ENCODE peak calls at places on chromosomes 7 and 10, in four cellular contexts. Q is CD4-positive, CD25-positive, alpha-beta regulatory T cell; M is Peyer's patch; X is adipocyte. S is an unnamed sample. For H3K27me3, the result is how much of the 10 kb centered on the place peaks cover.

GRCh38 chr10:121469797-121470606 is 128.2 kb downstream of the FGFR2 start:
- DNase-seq in Q (no peak), M (no peak), X (no peak), S (no peak)

GRCh38 chr10:129784286-129784685 is 179.8 kb downstream of the EBF3 start:
- DNase-seq in Q (no peak), M (no peak), X (no peak), S (no peak)

GRCh38 chr10:51718804-51719291 is 19.5 kb upstream of the CSTF2T start:
- DNase-seq in Q (no peak), M (no peak), X (peak), S (no peak)

GRCh38 chr7:152076940-152077933 is 51.8 kb downstream of the GALNT11 start:
- DNase-seq in Q (no peak), M (no peak), X (no peak), S (no peak)

GRCh38 chr7:80334185-80334584 is 177.7 kb downstream of the GNAT3 start:
- DNase-seq in Q (no peak), M (no peak), X (no peak), S (no peak)

GRCh38 chr10:33487014-33487776 is 152.7 kb upstream of the NRP1 start:
- DNase-seq in Q (no peak), M (no peak), X (peak), S (no peak)

GRCh38 chr10:97570789-97571536 is 1.6 kb upstream of the ANKRD2 start:
- DNase-seq in Q (no peak), M (no peak), X (no peak), S (no peak)

GRCh38 chr7:75993689-75994387 is 557 bp downstream of the TMEM120A start:
- DNase-seq in Q (peak), M (peak), X (peak), S (peak)

GRCh38 chr7:157641866-157642265 is 305.1 kb downstream of the DNAJB6 start:
- DNase-seq in Q (no peak), M (peak), X (no peak), S (no peak)

GRCh38 chr7:37480642-37481041 is 32.0 kb upstream of the ELMO1 start:
- DNase-seq in Q (no peak), M (no peak), X (no peak), S (no peak)

GRCh38 chr7:101898019-101898575 is 80.7 kb downstream of the CUX1 start:
- DNase-seq in Q (no peak), M (no peak), X (peak), S (no peak)

GRCh38 chr10:124697837-124698559 is 46.2 kb downstream of the FAM53B start:
- DNase-seq in Q (peak), M (no peak), X (no peak), S (peak)

GRCh38 chr7:8627322-8627721 is 193.9 kb downstream of the NXPH1 start:
- DNase-seq in Q (no peak), M (no peak), X (no peak), S (no peak)

GRCh38 chr10:6045600-6046457 is 16.3 kb downstream of the IL2RA start:
- DNase-seq in Q (no peak), M (peak), X (no peak), S (no peak)

GRCh38 chr10:109893371-109893770 is 29.9 kb downstream of the XPNPEP1 start:
- DNase-seq in Q (no peak), M (no peak), X (no peak), S (no peak)

GRCh38 chr7:7176421-7177043 is 5.8 kb upstream of the C1GALT1 start:
- DNase-seq in Q (no peak), M (peak), X (peak), S (no peak)

GRCh38 chr10:83612050-83612449 is 527.3 kb upstream of the GHITM start:
- DNase-seq in Q (no peak), M (no peak), X (peak), S (no peak)

GRCh38 chr7:75892634-75893272 is 13.9 kb downstream of the RHBDD2 start:
- DNase-seq in Q (no peak), M (peak), X (peak), S (peak)

GRCh38 chr7:21743493-21743892 is 200.7 kb downstream of the DNAH11 start:
- DNase-seq in Q (no peak), M (no peak), X (no peak), S (no peak)

GRCh38 chr7:99489235-99489634 is 10.8 kb downstream of the ZNF394 start:
- DNase-seq in Q (no peak), M (no peak), X (no peak), S (no peak)

GRCh38 chr7:25795824-25796235 is 356.2 kb upstream of the NFE2L3 start:
- DNase-seq in Q (no peak), M (no peak), X (peak), S (no peak)

GRCh38 chr7:105130048-105130447 is 116.0 kb downstream of the KMT2E start:
- DNase-seq in Q (no peak), M (no peak), X (no peak), S (no peak)

GRCh38 chr7:130381468-130382312 is 1.4 kb downstream of the CPA1 start:
- DNase-seq in Q (no peak), M (peak), X (no peak), S (no peak)

GRCh38 chr10:25017247-25017590 is 807 bp downstream of the THNSL1 start:
- DNase-seq in Q (no peak), M (peak), X (peak), S (no peak)

DNA sequence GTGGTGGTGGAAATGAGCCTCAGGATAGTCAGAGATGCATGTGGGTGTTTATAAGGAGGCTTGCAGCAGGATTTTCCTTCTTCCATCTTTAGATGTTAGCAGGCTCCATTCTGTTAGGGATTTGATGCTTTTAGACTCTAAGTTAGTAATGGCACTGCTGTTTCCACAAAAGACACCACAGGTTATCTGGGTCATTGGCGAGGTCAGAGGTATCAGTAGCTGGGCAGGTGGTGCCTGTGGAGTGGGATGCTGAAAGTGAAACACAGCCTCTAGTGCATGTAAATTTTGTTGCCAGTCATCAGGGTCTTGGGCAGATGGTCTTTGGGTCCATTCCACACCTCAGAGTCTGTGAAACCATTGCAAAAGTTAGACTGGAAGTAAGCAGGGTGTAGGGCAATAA is 833 bp upstream of the PAX4 start:
- DNase-seq in Q (no peak), M (no peak), X (no peak), S (no peak)
- H3K27me3 ChIP-seq in Q (under half), M (under half), X (half or more), S (under half)

GRCh38 chr10:1671366-1672000 is 65.8 kb downstream of the ADARB2 start:
- DNase-seq in Q (no peak), M (peak), X (no peak), S (no peak)
- H3K27me3 ChIP-seq in Q (under half), M (under half), X (under half), S (under half)

GRCh38 chr7:128148676-128149075 is 92.4 kb upstream of the LEP start:
- DNase-seq in Q (no peak), M (no peak), X (no peak), S (no peak)
- H3K27me3 ChIP-seq in Q (under half), M (under half), X (half or more), S (under half)

GRCh38 chr10:103552856-103553742 is 59.6 kb downstream of the NEURL1 start:
- DNase-seq in Q (no peak), M (no peak), X (no peak), S (no peak)
- H3K27me3 ChIP-seq in Q (under half), M (under half), X (half or more), S (under half)

GRCh38 chr10:102132563-102133372 is at the start of gene PPRC1:
- DNase-seq in Q (peak), M (peak), X (peak), S (peak)
- H3K27me3 ChIP-seq in Q (under half), M (under half), X (under half), S (under half)

GRCh38 chr10:49115015-49115795 is at the start of gene VSTM4:
- DNase-seq in Q (no peak), M (no peak), X (peak), S (peak)

GRCh38 chr10:49116509-49117365 is 1.4 kb upstream of the VSTM4 start:
- DNase-seq in Q (no peak), M (no peak), X (no peak), S (no peak)

GRCh38 chr10:49114718-49115014 is 656 bp downstream of the VSTM4 start:
- DNase-seq in Q (no peak), M (no peak), X (no peak), S (no peak)

GRCh38 chr10:49117366-49117905 is 2.1 kb upstream of the VSTM4 start:
- DNase-seq in Q (no peak), M (no peak), X (no peak), S (no peak)

GRCh38 chr10:49115796-49116508 is 630 bp upstream of the VSTM4 start:
- DNase-seq in Q (no peak), M (no peak), X (no peak), S (no peak)
- H3K27me3 ChIP-seq in Q (under half), M (under half), X (under half), S (under half)

GRCh38 chr7:106193661-106194060 is 81.5 kb upstream of the SYPL1 start:
- DNase-seq in Q (no peak), M (no peak), X (no peak), S (no peak)
- H3K27me3 ChIP-seq in Q (under half), M (under half), X (under half), S (under half)